ENCODE peak calls at places on chromosomes 1 and 21, in six cellular contexts. S, L, W, V, Z and B are unnamed samples.

GRCh38 chr21:39531777-39532333 is 80.1 kb downstream of the SH3BGR start:
- DNase-seq in W (no peak), L (no peak), V (no peak), Z (no peak), S (no peak), B (no peak)

GRCh38 chr1:84862810-84863251 is 30.2 kb downstream of the LPAR3 start:
- DNase-seq in Z (no peak), V (no peak), W (no peak), L (no peak), S (no peak), B (no peak)

GRCh38 chr1:166184897-166185296 is 18.1 kb upstream of the FAM78B start:
- DNase-seq in S (no peak), Z (no peak), V (no peak), L (no peak), W (no peak), B (no peak)

GRCh38 chr1:41833519-41834000 is 85.2 kb downstream of the HIVEP3 start:
- DNase-seq in Z (no peak), L (no peak), S (no peak), V (no peak), W (no peak), B (no peak)

GRCh38 chr1:241883159-241883558 is 35.2 kb downstream of the EXO1 start:
- DNase-seq in L (no peak), Z (no peak), W (no peak), V (no peak), S (no peak), B (no peak)

GRCh38 chr1:54371936-54372385 is 34.2 kb downstream of the SSBP3 start:
- DNase-seq in W (no peak), V (no peak), L (no peak), Z (no peak), S (no peak), B (no peak)

GRCh38 chr1:165697491-165697880 is 876 bp downstream of the ALDH9A1 start:
- DNase-seq in V (peak; percentile 5), L (no peak), W (peak; percentile 21), S (no peak), Z (no peak), B (no peak)

GRCh38 chr1:201756411-201756810 is 72.5 kb upstream of the IPO9 start:
- DNase-seq in V (no peak), Z (no peak), L (no peak), S (no peak), W (peak; percentile 95), B (no peak)

GRCh38 chr1:245091171-245091621 is 63.6 kb upstream of the KIF26B start:
- DNase-seq in S (no peak), L (no peak), W (no peak), V (no peak), Z (no peak), B (no peak)

GRCh38 chr1:207964195-207964966 is 53.5 kb upstream of the CD34 start:
- DNase-seq in Z (no peak), V (no peak), S (no peak), W (peak; percentile 64), L (no peak), B (no peak)

GRCh38 chr1:224753491-224753890 is 137.4 kb downstream of the CNIH3 start:
- DNase-seq in V (no peak), Z (no peak), S (no peak), W (no peak), L (no peak), B (no peak)

GRCh38 chr1:59498640-59499039 is 201.7 kb downstream of the FGGY start:
- DNase-seq in S (no peak), Z (no peak), L (no peak), V (no peak), W (peak; percentile 72), B (no peak)

GRCh38 chr21:45992311-45993209 is 11.0 kb downstream of the COL6A1 start:
- DNase-seq in Z (no peak), W (no peak), S (no peak), L (no peak), V (no peak), B (no peak)

GRCh38 chr1:99171126-99171813 is 93.0 kb upstream of the PLPPR4 start:
- DNase-seq in Z (no peak), S (no peak), L (peak; percentile 49), V (peak; percentile 24), W (no peak), B (no peak)

GRCh38 chr1:12275370-12275769 is 45.5 kb downstream of the VPS13D start:
- DNase-seq in L (peak; percentile 74), V (peak; percentile 59), S (peak; percentile 27), Z (no peak), W (peak; percentile 29), B (no peak)

GRCh38 chr1:45337630-45338320 is 2.2 kb upstream of the TOE1 start:
- DNase-seq in Z (no peak), V (no peak), S (no peak), W (no peak), L (no peak), B (no peak)